ENCODE peak calls at places on chromosomes 4 and X, in eight cellular contexts. U is HCT116, L is SK-N-SH, G is GM23338, W is hepatocyte, J is neural progenitor cell, Q is GM23248, A is PC-3. M is an unnamed sample.

GRCh38 chr4:150852237-150852636 is 162.8 kb downstream of the LRBA start:
- DNase-seq in U (no peak), L (no peak), G (no peak), W (no peak), J (no peak), Q (peak), A (no peak), M (no peak)

GRCh38 chr4:188911199-188911598 is 772.0 kb downstream of the TRIML1 start:
- DNase-seq in U (no peak), L (no peak), G (no peak), W (no peak), J (no peak), Q (no peak), A (no peak), M (no peak)

GRCh38 chr4:21991050-21991449 is 42.5 kb upstream of the KCNIP4 start:
- DNase-seq in U (no peak), L (no peak), G (no peak), W (peak), J (no peak), Q (peak), A (no peak), M (no peak)

GRCh38 chr4:105657117-105657765 is 51.2 kb downstream of the INTS12 start:
- DNase-seq in U (no peak), L (no peak), G (no peak), W (no peak), J (no peak), Q (no peak), A (peak), M (no peak)

GRCh38 chrX:13283968-13284914 is 35.6 kb downstream of the ATXN3L start:
- DNase-seq in U (no peak), L (no peak), G (peak), W (no peak), J (peak), Q (peak), A (peak), M (no peak)

GRCh38 chr4:79338148-79338547 is 12.3 kb upstream of the NAA11 start:
- DNase-seq in U (no peak), L (no peak), G (no peak), W (no peak), J (no peak), Q (no peak), A (no peak), M (no peak)

GRCh38 chrX:68396953-68397352 is 36.3 kb downstream of the OPHN1 start:
- DNase-seq in U (no peak), L (peak), G (no peak), W (no peak), J (no peak), Q (peak), A (no peak), M (no peak)

GRCh38 chrX:101999644-102000539 is 68.1 kb upstream of the ZMAT1 start:
- DNase-seq in U (no peak), L (no peak), G (peak), W (no peak), J (no peak), Q (no peak), A (no peak), M (no peak)

GRCh38 chr4:161252520-161253141 is 911.2 kb downstream of the FSTL5 start:
- DNase-seq in U (peak), L (no peak), G (peak), W (peak), J (no peak), Q (peak), A (peak), M (peak)

GRCh38 chr4:163111588-163111987 is 55.1 kb downstream of the NAF1 start:
- DNase-seq in U (no peak), L (peak), G (peak), W (peak), J (peak), Q (peak), A (peak), M (no peak)

GRCh38 chr4:110533940-110534339 is 58.0 kb downstream of the ENPEP start:
- DNase-seq in U (peak), L (no peak), G (peak), W (peak), J (no peak), Q (peak), A (peak), M (peak)

GRCh38 chrX:16465081-16465876 is 184.7 kb upstream of the S100G start:
- DNase-seq in U (no peak), L (no peak), G (no peak), W (no peak), J (no peak), Q (peak), A (peak), M (no peak)

GRCh38 chrX:74119016-74119910 is 184.7 kb upstream of the ZCCHC13 start:
- DNase-seq in U (peak), L (no peak), G (no peak), W (no peak), J (no peak), Q (peak), A (peak), M (no peak)

GRCh38 chrX:51743179-51743957 is at the start of gene GSPT2:
- DNase-seq in U (no peak), L (peak), G (peak), W (peak), J (peak), Q (peak), A (peak), M (peak)

GRCh38 chr4:24771241-24771640 is 24.1 kb upstream of the SOD3 start:
- DNase-seq in U (no peak), L (no peak), G (no peak), W (no peak), J (no peak), Q (no peak), A (peak), M (no peak)

GRCh38 chr4:56531823-56532222 is 26.2 kb downstream of the ARL9 start:
- DNase-seq in U (no peak), L (no peak), G (no peak), W (no peak), J (no peak), Q (peak), A (no peak), M (no peak)

GRCh38 chrX:13845721-13846378 is 29.0 kb upstream of the GPM6B start:
- DNase-seq in U (no peak), L (no peak), G (no peak), W (no peak), J (no peak), Q (peak), A (peak), M (no peak)

GRCh38 chr4:158079661-158080060 is 93.2 kb downstream of the GASK1B start:
- DNase-seq in U (no peak), L (no peak), G (no peak), W (no peak), J (no peak), Q (peak), A (no peak), M (no peak)

GRCh38 chr4:44662623-44663006 is 11.2 kb upstream of the YIPF7 start:
- DNase-seq in U (no peak), L (no peak), G (no peak), W (no peak), J (no peak), Q (no peak), A (no peak), M (no peak)

GRCh38 chrX:68835468-68835867 is 6.6 kb downstream of the EFNB1 start:
- DNase-seq in U (no peak), L (no peak), G (no peak), W (no peak), J (no peak), Q (no peak), A (no peak), M (no peak)

GRCh38 chr4:176226736-176227135 is 31.4 kb upstream of the SPATA4 start:
- DNase-seq in U (no peak), L (no peak), G (no peak), W (no peak), J (no peak), Q (no peak), A (peak), M (no peak)

GRCh38 chrX:133444196-133444595 is 28.9 kb upstream of the GPC4 start:
- DNase-seq in U (no peak), L (no peak), G (no peak), W (no peak), J (no peak), Q (no peak), A (peak), M (no peak)

GRCh38 chr4:5998333-5998936 is 19.8 kb downstream of the C4orf50 start:
- DNase-seq in U (peak), L (peak), G (peak), W (peak), J (peak), Q (peak), A (peak), M (peak)

GRCh38 chrX:75746891-75747639 is 38.0 kb downstream of the MAGEE2 start:
- DNase-seq in U (no peak), L (peak), G (peak), W (peak), J (peak), Q (peak), A (peak), M (peak)

GRCh38 chr4:7168106-7168505 is 24.2 kb upstream of the SORCS2 start:
- DNase-seq in U (no peak), L (no peak), G (no peak), W (no peak), J (no peak), Q (no peak), A (no peak), M (no peak)

GRCh38 chr4:168634276-168634802 is 137.5 kb downstream of the PALLD start:
- DNase-seq in U (no peak), L (no peak), G (no peak), W (peak), J (peak), Q (peak), A (peak), M (no peak)

GRCh38 chrX:54675762-54676161 is 122.3 kb downstream of the ITIH6 start:
- DNase-seq in U (no peak), L (no peak), G (no peak), W (no peak), J (no peak), Q (no peak), A (no peak), M (no peak)

GRCh38 chr4:8040607-8041006 is 100.9 kb upstream of the AFAP1 start:
- DNase-seq in U (no peak), L (no peak), G (no peak), W (no peak), J (no peak), Q (no peak), A (no peak), M (no peak)

GRCh38 chr4:106266201-106266600 is 49.8 kb downstream of the TBCK start:
- DNase-seq in U (peak), L (peak), G (peak), W (peak), J (no peak), Q (peak), A (peak), M (peak)

GRCh38 chr4:2591189-2591588 is 54.7 kb downstream of the FAM193A start:
- DNase-seq in U (no peak), L (peak), G (peak), W (no peak), J (peak), Q (peak), A (no peak), M (no peak)

GRCh38 chrX:5559386-5559785 is 669.3 kb downstream of the NLGN4X start:
- DNase-seq in U (no peak), L (no peak), G (no peak), W (no peak), J (no peak), Q (no peak), A (peak), M (no peak)

GRCh38 chr4:92629302-92629701 is 325.5 kb downstream of the GRID2 start:
- DNase-seq in U (no peak), L (no peak), G (no peak), W (no peak), J (no peak), Q (no peak), A (no peak), M (no peak)
- H3K27ac ChIP-seq in U (no peak), L (no peak), G (no peak), W (no peak), J (no peak), Q (no peak), A (no peak), M (no peak)

DNA sequence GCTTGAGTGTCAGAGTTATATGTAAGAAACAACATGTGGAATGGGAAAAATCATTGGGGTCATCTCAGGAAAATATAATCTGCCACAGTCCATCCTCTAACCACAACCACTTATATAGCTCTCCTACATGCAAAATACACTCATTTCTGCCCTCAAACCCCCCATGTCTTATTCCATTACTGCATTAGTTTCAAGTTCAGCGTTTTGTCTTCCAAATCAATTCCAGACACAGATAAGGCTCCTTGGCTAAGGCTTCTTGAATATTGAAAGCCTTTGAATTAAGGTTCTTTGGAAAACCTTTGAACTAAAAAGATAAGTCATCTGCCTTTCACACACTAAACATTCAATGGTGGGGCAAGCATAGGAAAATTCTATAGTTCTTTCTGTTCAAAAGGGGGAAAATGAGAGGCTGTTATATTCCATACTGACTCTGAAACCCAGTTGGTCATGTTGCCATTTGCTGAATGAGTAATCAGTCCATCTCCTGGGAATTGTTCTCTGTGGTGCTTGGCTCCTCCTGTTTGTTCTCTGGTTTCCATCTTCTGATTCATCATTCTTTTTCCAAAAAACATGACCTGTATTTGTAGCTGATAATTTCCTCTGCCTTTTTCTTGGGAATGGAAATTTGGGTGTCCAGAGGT is 218.7 kb downstream of the BMPR1B start:
- DNase-seq in U (no peak), L (no peak), G (no peak), W (no peak), J (no peak), Q (peak), A (peak), M (no peak)
- TF ChIP-seq EZH2phosphoT487 in U (no peak), L (no peak), G (no peak), W (no peak), J (no peak), Q (no peak), A (no peak), M (no peak)

GRCh38 chr4:123619326-123619725 is 222.7 kb downstream of the SPRY1 start:
- DNase-seq in U (no peak), L (no peak), G (no peak), W (no peak), J (no peak), Q (no peak), A (no peak), M (no peak)

GRCh38 chr4:123619895-123620294 is 223.3 kb downstream of the SPRY1 start:
- DNase-seq in U (no peak), L (no peak), G (no peak), W (no peak), J (no peak), Q (no peak), A (no peak), M (no peak)

GRCh38 chr4:123618606-123619005 is 222.0 kb downstream of the SPRY1 start:
- DNase-seq in U (no peak), L (no peak), G (no peak), W (no peak), J (no peak), Q (no peak), A (no peak), M (no peak)

GRCh38 chr4:123613586-123614344 is 217.2 kb downstream of the SPRY1 start:
- DNase-seq in U (no peak), L (no peak), G (no peak), W (no peak), J (no peak), Q (no peak), A (peak), M (no peak)

DNA sequence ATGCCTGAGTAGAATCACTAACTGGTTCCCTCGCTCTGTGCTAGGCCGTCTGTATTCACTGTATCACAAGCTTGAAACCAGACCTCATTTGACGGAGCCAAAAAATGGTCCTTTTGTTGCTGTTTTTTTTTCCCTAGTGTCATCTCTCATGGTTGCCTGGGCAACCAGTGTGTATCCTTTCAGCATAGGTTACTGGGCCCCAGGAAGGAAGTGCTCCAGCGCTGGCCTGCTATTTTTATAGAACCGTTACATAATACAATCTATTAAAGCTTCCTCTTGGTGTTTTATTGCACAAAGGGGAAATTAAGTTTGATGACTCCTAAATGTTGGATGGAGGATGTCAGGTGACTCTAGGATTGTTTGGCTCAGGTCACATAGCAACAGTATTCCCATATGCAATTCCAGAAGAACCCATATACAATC is 220.4 kb downstream of the SPRY1 start:
- DNase-seq in U (no peak), L (peak), G (peak), W (peak), J (peak), Q (peak), A (peak), M (peak)
- H2AFZ ChIP-seq in U (no peak), L (peak), G (no peak), W (no peak), J (peak), Q (no peak), A (no peak), M (no peak)

GRCh38 chr4:77050962-77051361 is 24.8 kb downstream of the CCNI start:
- DNase-seq in U (no peak), L (no peak), G (no peak), W (no peak), J (no peak), Q (no peak), A (no peak), M (no peak)

GRCh38 chr4:77047037-77047436 is 28.8 kb downstream of the CCNI start:
- DNase-seq in U (no peak), L (peak), G (peak), W (peak), J (peak), Q (peak), A (peak), M (peak)

GRCh38 chr4:77052352-77052751 is 23.4 kb downstream of the CCNI start:
- DNase-seq in U (peak), L (no peak), G (peak), W (peak), J (peak), Q (peak), A (peak), M (peak)
- H3K27ac ChIP-seq in U (no peak), L (peak), G (peak), W (no peak), J (no peak), Q (peak), A (no peak), M (no peak)

DNA sequence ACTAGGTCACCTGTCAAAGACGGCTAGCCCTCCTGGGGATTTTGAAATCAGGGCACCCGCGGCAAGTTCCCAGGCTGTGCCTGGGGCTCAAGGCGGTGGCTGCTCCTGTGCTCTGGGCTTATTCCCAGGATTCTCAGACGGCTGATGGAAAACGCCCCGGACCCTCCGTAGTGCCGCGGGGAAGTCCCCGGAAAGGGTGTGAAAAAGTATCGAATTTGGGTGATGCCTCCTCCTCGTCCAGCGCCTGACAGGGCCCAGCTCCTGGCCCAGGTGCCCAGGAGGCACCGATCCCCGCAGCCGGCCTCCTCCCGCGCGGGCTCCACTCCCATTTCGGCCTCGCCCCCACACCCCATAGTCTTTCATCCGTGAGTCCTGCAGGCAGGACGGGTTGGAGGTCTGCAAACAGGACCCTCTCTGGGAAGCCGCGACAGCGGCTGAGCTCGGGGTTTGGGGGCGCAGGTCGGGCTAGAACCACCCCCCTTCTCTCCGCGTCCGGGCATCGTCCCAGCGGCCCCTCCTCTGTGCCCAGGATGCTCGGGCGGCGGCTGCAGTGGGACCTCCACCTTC is 1.1 kb upstream of the NSG1 start:
- DNase-seq in U (no peak), L (no peak), G (no peak), W (no peak), J (no peak), Q (no peak), A (no peak), M (no peak)
- TF ChIP-seq EZH2phosphoT487 in U (no peak), L (no peak), G (no peak), W (no peak), J (peak), Q (no peak), A (no peak), M (no peak)

DNA sequence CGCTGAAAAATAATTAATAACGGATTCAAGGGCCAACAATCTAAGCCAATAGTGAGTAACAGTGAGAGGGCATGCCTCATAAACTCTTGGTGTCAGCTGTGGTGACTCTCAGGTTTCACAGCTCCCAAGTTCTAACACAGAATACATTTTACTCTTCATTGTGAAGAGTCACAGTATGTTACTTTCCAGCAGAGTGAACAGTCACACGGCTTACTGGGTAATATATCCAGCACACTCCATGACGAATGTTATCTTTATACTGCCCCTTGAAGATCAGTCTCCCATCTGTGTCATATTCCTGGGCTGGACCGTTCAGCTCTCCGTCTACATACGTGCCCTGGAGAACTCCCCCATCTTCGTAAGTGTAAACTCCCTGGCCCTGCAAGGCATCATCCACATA is 23.1 kb downstream of the SETD7 start:
- DNase-seq in U (no peak), L (no peak), G (no peak), W (no peak), J (no peak), Q (peak), A (no peak), M (no peak)
- H2AFZ ChIP-seq in U (no peak), L (no peak), G (no peak), W (no peak), J (no peak), Q (no peak), A (no peak), M (no peak)

DNA sequence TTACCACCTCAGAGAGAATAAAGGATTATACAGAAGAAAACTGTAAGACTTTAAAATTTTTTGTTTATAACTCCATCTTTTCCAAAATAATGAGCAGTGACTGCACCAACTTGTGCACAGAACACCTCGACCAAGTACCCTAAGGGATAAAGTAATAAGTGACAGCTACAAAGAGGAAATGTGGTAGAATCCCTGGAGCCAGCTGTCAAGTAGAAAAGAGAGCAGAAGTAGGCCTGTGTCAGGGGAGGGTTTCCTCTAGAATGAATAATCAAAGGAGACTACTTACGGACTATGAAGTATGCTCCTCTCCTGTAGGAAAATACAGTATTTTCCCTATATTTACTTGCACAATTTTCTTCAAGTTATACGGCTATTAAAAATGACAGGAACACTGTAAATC is 1.2 kb downstream of the EIF1AX start:
- DNase-seq in U (no peak), L (no peak), G (no peak), W (no peak), J (no peak), Q (peak), A (no peak), M (peak)
- H3K27ac ChIP-seq in U (no peak), L (no peak), G (no peak), W (no peak), J (no peak), Q (peak), A (no peak), M (no peak)